ENCODE peak calls at places on chromosomes 16 and 17, in four cellular contexts. L is AG04450, D is tibial nerve, G is A549. P is an unnamed sample.

GRCh38 chr17:49849711-49850610 is 2.1 kb upstream of the TAC4 start:
- DNase-seq in L (no peak), D (no peak), G (no peak), P (no peak)

GRCh38 chr17:62380253-62380652 is at the start of gene EFCAB3:
- DNase-seq in L (no peak), D (no peak), G (no peak), P (no peak)

GRCh38 chr17:80991645-80992076 is at the start of gene CHMP6:
- DNase-seq in L (peak), D (peak), G (peak), P (peak)

GRCh38 chr16:23469814-23470213 is 16.8 kb upstream of the COG7 start:
- DNase-seq in L (no peak), D (no peak), G (peak), P (no peak)

GRCh38 chr16:90002759-90003158 is 16.5 kb downstream of the DBNDD1 start:
- DNase-seq in L (no peak), D (no peak), G (no peak), P (no peak)

GRCh38 chr17:44556854-44557606 is at the start of gene FZD2:
- DNase-seq in L (peak), D (peak), G (peak), P (no peak)

GRCh38 chr17:8832711-8833352 is 33.7 kb upstream of the MFSD6L start:
- DNase-seq in L (no peak), D (no peak), G (no peak), P (no peak)

GRCh38 chr16:30148101-30148500 is 25.1 kb upstream of the MAPK3 start:
- DNase-seq in L (no peak), D (no peak), G (no peak), P (no peak)

GRCh38 chr17:32596666-32597065 is 109.9 kb downstream of the CDK5R1 start:
- DNase-seq in L (no peak), D (no peak), G (no peak), P (no peak)

GRCh38 chr16:77531741-77532140 is 96.9 kb upstream of the ADAMTS18 start:
- DNase-seq in L (no peak), D (no peak), G (no peak), P (no peak)

GRCh38 chr16:53864819-53865491 is 161.0 kb downstream of the FTO start:
- DNase-seq in L (no peak), D (no peak), G (peak), P (no peak)

GRCh38 chr16:56565023-56565477 is at the start of gene MT4:
- DNase-seq in L (no peak), D (no peak), G (no peak), P (no peak)

GRCh38 chr17:81590121-81590520 is 38.0 kb upstream of the FAAP100 start:
- DNase-seq in L (no peak), D (no peak), G (no peak), P (no peak)

GRCh38 chr16:9091867-9092281 is 430 bp downstream of the HAPSTR1 start:
- DNase-seq in L (no peak), D (peak), G (no peak), P (peak)

GRCh38 chr17:75642221-75643032 is 9.2 kb downstream of the SMIM5 start:
- DNase-seq in L (no peak), D (no peak), G (no peak), P (no peak)

GRCh38 chr17:42744806-42745617 is at the start of gene EZH1:
- DNase-seq in L (peak), D (peak), G (peak), P (peak)

GRCh38 chr17:42743595-42744282 is 1.1 kb downstream of the EZH1 start:
- DNase-seq in L (no peak), D (no peak), G (peak), P (no peak)

GRCh38 chr17:42748202-42748905 is 3.5 kb upstream of the EZH1 start:
- DNase-seq in L (no peak), D (peak), G (no peak), P (no peak)

GRCh38 chr17:42740699-42741098 is 4.1 kb downstream of the EZH1 start:
- DNase-seq in L (no peak), D (no peak), G (no peak), P (no peak)

GRCh38 chr17:42744283-42744805 is 496 bp downstream of the EZH1 start:
- DNase-seq in L (no peak), D (peak), G (peak), P (peak)
- TF ChIP-seq CTCF in L (no peak), D (no peak), G (no peak), P (no peak)

GRCh38 chr17:31226373-31226772 is 70.7 kb downstream of the OMG start:
- DNase-seq in L (no peak), D (no peak), G (no peak), P (no peak)

GRCh38 chr17:31226950-31227349 is 70.1 kb downstream of the OMG start:
- DNase-seq in L (no peak), D (no peak), G (no peak), P (no peak)

GRCh38 chr17:31235110-31235509 is 61.9 kb downstream of the OMG start:
- DNase-seq in L (no peak), D (no peak), G (no peak), P (no peak)

DNA sequence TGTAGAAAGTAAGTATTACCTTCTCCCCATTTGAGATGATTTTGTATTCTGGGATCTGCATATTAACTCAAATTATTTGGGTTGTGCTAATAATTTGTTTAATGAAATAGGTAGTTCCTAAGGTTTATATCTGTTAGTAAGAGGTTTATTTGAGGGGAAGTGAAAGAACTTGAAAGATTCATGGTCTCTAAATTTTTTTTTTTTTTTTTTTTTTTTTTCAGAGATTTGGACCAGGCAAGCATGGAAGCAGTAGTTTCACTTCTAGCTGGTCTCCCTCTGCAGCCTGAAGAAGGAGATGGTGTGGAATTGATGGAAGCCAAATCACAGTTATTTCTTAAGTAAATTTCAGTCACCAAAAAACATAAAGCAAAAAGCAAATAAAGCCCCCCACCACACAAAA is 65.2 kb downstream of the OMG start:
- DNase-seq in L (no peak), D (no peak), G (no peak), P (no peak)
- H3K27ac ChIP-seq in L (no peak), D (no peak), G (no peak), P (no peak)

GRCh38 chr16:68085259-68086071 is at the start of gene NFATC3:
- DNase-seq in L (peak), D (peak), G (peak), P (peak)
- TF ChIP-seq CTCF in L (no peak), D (no peak), G (no peak), P (no peak)

GRCh38 chr17:13931111-13931526 is 138.2 kb upstream of the COX10 start:
- DNase-seq in L (no peak), D (peak), G (no peak), P (no peak)

GRCh38 chr17:13933597-13934276 is 135.6 kb upstream of the COX10 start:
- DNase-seq in L (no peak), D (no peak), G (no peak), P (no peak)

DNA sequence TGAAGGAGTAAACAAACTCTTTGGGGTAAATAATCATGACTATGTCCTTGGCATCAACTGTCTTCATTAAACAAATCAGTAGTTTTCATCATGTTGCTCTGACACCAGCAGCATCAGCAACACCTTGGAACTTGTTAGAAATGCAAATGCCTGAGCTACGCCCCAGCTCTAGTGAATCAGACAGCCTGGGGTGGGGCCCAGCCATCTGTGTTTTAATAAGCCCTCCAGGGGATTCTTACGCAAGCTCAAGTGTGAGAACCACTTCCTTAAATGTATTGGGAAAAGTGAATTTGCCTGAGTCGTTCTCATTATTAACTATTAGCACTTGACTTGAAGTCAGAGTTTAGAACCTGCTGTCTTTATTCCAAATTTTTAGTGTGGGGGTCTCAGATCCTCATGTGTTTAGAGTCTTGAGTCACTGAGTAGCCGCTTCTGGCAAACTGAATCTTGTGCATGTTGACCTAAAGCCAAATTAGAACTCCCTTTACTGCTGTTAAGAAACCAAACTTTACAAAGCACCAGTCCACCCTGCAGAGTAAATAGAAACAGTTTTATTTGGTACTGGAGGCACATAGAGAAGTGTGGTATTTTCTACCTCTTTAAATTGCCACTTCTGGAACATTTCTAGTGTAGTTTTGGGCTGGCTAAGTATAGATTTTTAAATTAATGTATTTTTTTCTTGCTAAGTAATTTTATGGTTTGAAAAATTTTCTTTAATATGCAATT is 137.4 kb upstream of the COX10 start:
- DNase-seq in L (no peak), D (peak), G (no peak), P (no peak)
- H3K27ac ChIP-seq in L (no peak), D (peak), G (no peak), P (no peak)

GRCh38 chr17:18851206-18851605 is 6.7 kb upstream of the PRPSAP2 start:
- DNase-seq in L (no peak), D (no peak), G (no peak), P (no peak)
- TF ChIP-seq CTCF in L (no peak), D (no peak), G (no peak), P (no peak)

DNA sequence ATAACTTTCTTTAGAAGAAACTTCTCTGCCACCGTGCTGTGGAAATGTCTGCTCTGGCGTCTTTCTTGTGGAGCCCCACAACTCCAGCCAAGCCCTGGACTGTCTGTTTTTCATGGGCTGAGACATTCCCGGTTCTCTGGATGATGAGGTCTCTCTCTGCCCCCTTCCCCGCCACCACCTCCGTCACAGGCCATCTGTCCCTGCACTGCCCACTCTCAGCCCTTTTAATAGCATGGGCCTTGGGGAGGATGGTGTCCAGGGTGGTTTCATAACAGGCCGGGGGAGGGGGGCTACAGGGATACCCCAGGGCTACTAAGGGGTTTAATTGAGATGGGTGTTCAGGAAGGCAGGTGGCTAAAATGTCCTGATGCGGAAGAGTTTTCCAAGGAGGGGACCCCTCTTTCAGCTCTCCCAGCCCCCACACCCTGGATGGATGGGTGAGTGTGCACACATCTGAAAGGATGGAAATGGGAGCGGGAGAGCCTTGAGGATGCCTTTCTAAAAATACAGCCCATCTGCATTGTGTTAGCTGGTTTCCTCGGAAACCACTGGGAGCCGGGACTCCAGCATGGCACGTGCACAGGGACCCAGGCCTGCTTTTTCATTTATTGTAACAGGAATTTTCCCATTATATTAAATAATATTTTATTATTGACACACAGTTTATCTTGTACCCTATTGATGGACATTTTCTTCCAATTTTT is 14.6 kb upstream of the NDRG4 start:
- DNase-seq in L (no peak), D (no peak), G (no peak), P (no peak)
- H3K27ac ChIP-seq in L (no peak), D (no peak), G (no peak), P (no peak)

GRCh38 chr16:11100239-11100750 is 155.7 kb downstream of the SOCS1 start:
- DNase-seq in L (peak), D (peak), G (no peak), P (no peak)
- TF ChIP-seq CTCF in L (peak), D (no peak), G (no peak), P (no peak)

GRCh38 chr16:19417640-19418039 is at the start of gene TMC5:
- DNase-seq in L (no peak), D (no peak), G (no peak), P (no peak)
- H3K27ac ChIP-seq in L (no peak), D (no peak), G (peak), P (no peak)

P was measured in CD4-positive, alpha-beta T cell.